ENCODE peak calls at places on chromosomes 13 and 19, in four cellular contexts. One of them, this sample, is unnamed.

GRCh38 chr19:57812201-57812600 is 2.5 kb downstream of the ZNF552 start:
- DNase-seq in H1: no peak
- DNase-seq in A549: no peak
- DNase-seq in K562: no peak
- DNase-seq in this sample: no peak

GRCh38 chr13:44573071-44573470 is 3.1 kb downstream of the TSC22D1 start:
- DNase-seq in H1: no peak
- DNase-seq in A549: no peak
- DNase-seq in K562: peak
- DNase-seq in this sample: no peak

GRCh38 chr19:11064831-11065303 is 24.4 kb upstream of the LDLR start:
- DNase-seq in H1: no peak
- DNase-seq in A549: peak
- DNase-seq in K562: peak
- DNase-seq in this sample: no peak

GRCh38 chr13:73273276-73273675 is 214.5 kb downstream of the KLF5 start:
- DNase-seq in H1: no peak
- DNase-seq in A549: no peak
- DNase-seq in K562: no peak
- DNase-seq in this sample: no peak

GRCh38 chr13:36820222-36820621 is 1.2 kb downstream of the RFXAP start:
- DNase-seq in H1: no peak
- DNase-seq in A549: no peak
- DNase-seq in K562: no peak
- DNase-seq in this sample: no peak

GRCh38 chr13:113086031-113086750 is 19.4 kb upstream of the F7 start:
- DNase-seq in H1: no peak
- DNase-seq in A549: peak
- DNase-seq in K562: peak
- DNase-seq in this sample: no peak

GRCh38 chr19:925912-926594 is at the start of gene ARID3A:
- DNase-seq in H1: no peak
- DNase-seq in A549: peak
- DNase-seq in K562: no peak
- DNase-seq in this sample: no peak

GRCh38 chr13:104015646-104016396 is 949.6 kb upstream of the SLC10A2 start:
- DNase-seq in H1: no peak
- DNase-seq in A549: no peak
- DNase-seq in K562: no peak
- DNase-seq in this sample: no peak

GRCh38 chr13:105587786-105588185 is 947.7 kb downstream of the EFNB2 start:
- DNase-seq in H1: no peak
- DNase-seq in A549: peak
- DNase-seq in K562: no peak
- DNase-seq in this sample: no peak

GRCh38 chr13:32254916-32255743 is 60.0 kb downstream of the ZAR1L start:
- DNase-seq in H1: no peak
- DNase-seq in A549: no peak
- DNase-seq in K562: no peak
- DNase-seq in this sample: peak

GRCh38 chr19:50759886-50760285 is 10.4 kb upstream of the GPR32 start:
- DNase-seq in H1: no peak
- DNase-seq in A549: peak
- DNase-seq in K562: peak
- DNase-seq in this sample: peak

GRCh38 chr19:49854861-49855263 is 3.9 kb downstream of the PTOV1 start:
- DNase-seq in H1: no peak
- DNase-seq in A549: no peak
- DNase-seq in K562: no peak
- DNase-seq in this sample: no peak

GRCh38 chr13:110716235-110716505 is 2.7 kb downstream of the ING1 start:
- DNase-seq in H1: no peak
- DNase-seq in A549: no peak
- DNase-seq in K562: no peak
- DNase-seq in this sample: peak

GRCh38 chr19:54431255-54431838 is 16.1 kb downstream of the TTYH1 start:
- DNase-seq in H1: no peak
- DNase-seq in A549: no peak
- DNase-seq in K562: no peak
- DNase-seq in this sample: no peak

GRCh38 chr13:41188584-41188983 is 5.8 kb downstream of the KBTBD7 start:
- DNase-seq in H1: no peak
- DNase-seq in A549: no peak
- DNase-seq in K562: no peak
- DNase-seq in this sample: no peak

GRCh38 chr13:44313674-44314073 is 60.0 kb upstream of the SERP2 start:
- DNase-seq in H1: no peak
- DNase-seq in A549: peak
- DNase-seq in K562: no peak
- DNase-seq in this sample: no peak

GRCh38 chr19:37817180-37817911 is 38.0 kb upstream of the ZNF573 start:
- DNase-seq in H1: peak
- DNase-seq in A549: no peak
- DNase-seq in K562: peak
- DNase-seq in this sample: no peak

GRCh38 chr19:53424968-53425597 is 6.7 kb upstream of the ZNF761 start:
- DNase-seq in H1: peak
- DNase-seq in A549: no peak
- DNase-seq in K562: peak
- DNase-seq in this sample: peak

GRCh38 chr19:45971260-45971902 is 2.3 kb downstream of the NOVA2 start:
- DNase-seq in H1: no peak
- DNase-seq in A549: no peak
- DNase-seq in K562: no peak
- DNase-seq in this sample: no peak

GRCh38 chr19:49492573-49493411 is 3.4 kb upstream of the RPS11 start:
- DNase-seq in H1: peak
- DNase-seq in A549: no peak
- DNase-seq in K562: peak
- DNase-seq in this sample: peak

GRCh38 chr19:39031368-39032163 is 783 bp downstream of the FBXO27 start:
- DNase-seq in H1: peak
- DNase-seq in A549: peak
- DNase-seq in K562: peak
- DNase-seq in this sample: no peak

GRCh38 chr13:22091222-22091970 is 420.5 kb downstream of the FGF9 start:
- DNase-seq in H1: no peak
- DNase-seq in A549: no peak
- DNase-seq in K562: no peak
- DNase-seq in this sample: no peak

GRCh38 chr19:56309511-56310185 is 5.0 kb downstream of the ZSCAN5A start:
- DNase-seq in H1: peak
- DNase-seq in A549: no peak
- DNase-seq in K562: peak
- DNase-seq in this sample: peak

GRCh38 chr19:52102782-52103181 is 7.2 kb upstream of the ZNF841 start:
- DNase-seq in H1: no peak
- DNase-seq in A549: no peak
- DNase-seq in K562: no peak
- DNase-seq in this sample: no peak

GRCh38 chr19:14325863-14326262 is 55.4 kb upstream of the ADGRE5 start:
- DNase-seq in H1: no peak
- DNase-seq in A549: no peak
- DNase-seq in K562: no peak
- DNase-seq in this sample: no peak

GRCh38 chr13:40387775-40388174 is 278.7 kb downstream of the FOXO1 start:
- DNase-seq in H1: no peak
- DNase-seq in A549: no peak
- DNase-seq in K562: no peak
- DNase-seq in this sample: no peak

GRCh38 chr13:38308736-38309135 is 40.9 kb upstream of the UFM1 start:
- DNase-seq in H1: no peak
- DNase-seq in A549: no peak
- DNase-seq in K562: no peak
- DNase-seq in this sample: no peak

GRCh38 chr19:566403-566802 is 6.0 kb upstream of the BSG start:
- DNase-seq in H1: no peak
- DNase-seq in A549: no peak
- DNase-seq in K562: peak
- DNase-seq in this sample: peak

GRCh38 chr13:74794147-74794546 is 659.9 kb upstream of the KLF12 start:
- DNase-seq in H1: no peak
- DNase-seq in A549: no peak
- DNase-seq in K562: no peak
- DNase-seq in this sample: no peak

GRCh38 chr19:13835791-13836723 is 40.8 kb downstream of the ZSWIM4 start:
- DNase-seq in H1: no peak
- DNase-seq in A549: no peak
- DNase-seq in K562: no peak
- DNase-seq in this sample: no peak

GRCh38 chr19:39126593-39127187 is 1.1 kb downstream of the PAK4 start:
- DNase-seq in H1: no peak
- DNase-seq in A549: peak
- DNase-seq in K562: no peak
- DNase-seq in this sample: peak

GRCh38 chr19:58559275-58560006 is 1.0 kb upstream of the UBE2M start:
- DNase-seq in H1: peak
- DNase-seq in A549: peak
- DNase-seq in K562: peak
- DNase-seq in this sample: peak

GRCh38 chr19:51551673-51552440 is 19.2 kb upstream of the ZNF175 start:
- DNase-seq in H1: no peak
- DNase-seq in A549: no peak
- DNase-seq in K562: no peak
- DNase-seq in this sample: no peak

GRCh38 chr13:40221460-40222201 is 444.8 kb downstream of the FOXO1 start:
- DNase-seq in H1: no peak
- DNase-seq in A549: no peak
- DNase-seq in K562: no peak
- DNase-seq in this sample: peak

GRCh38 chr13:56909896-56910600 is 230.7 kb upstream of the PRR20A start:
- DNase-seq in H1: no peak
- DNase-seq in A549: no peak
- DNase-seq in K562: no peak
- DNase-seq in this sample: no peak

GRCh38 chr13:50127017-50127725 is 111.9 kb downstream of the KCNRG start:
- DNase-seq in H1: peak
- DNase-seq in A549: no peak
- DNase-seq in K562: no peak
- DNase-seq in this sample: no peak

GRCh38 chr13:108917581-108917980 is 288.2 kb downstream of the MYO16 start:
- DNase-seq in H1: no peak
- DNase-seq in A549: no peak
- DNase-seq in K562: no peak
- DNase-seq in this sample: no peak

GRCh38 chr13:93875527-93875926 is 604.0 kb downstream of the DCT start:
- DNase-seq in H1: no peak
- DNase-seq in A549: no peak
- DNase-seq in K562: no peak
- DNase-seq in this sample: no peak

GRCh38 chr19:17466487-17466850 is 3.9 kb upstream of the SLC27A1 start:
- DNase-seq in H1: no peak
- DNase-seq in A549: no peak
- DNase-seq in K562: no peak
- DNase-seq in this sample: no peak

GRCh38 chr13:37835392-37835791 is 34.2 kb downstream of the TRPC4 start:
- DNase-seq in H1: no peak
- DNase-seq in A549: no peak
- DNase-seq in K562: no peak
- DNase-seq in this sample: no peak

GRCh38 chr19:8608858-8609209 is 1.7 kb downstream of the ADAMTS10 start:
- DNase-seq in H1: no peak
- DNase-seq in A549: no peak
- DNase-seq in K562: no peak
- DNase-seq in this sample: no peak

GRCh38 chr19:8611391-8611883 is 922 bp upstream of the ADAMTS10 start:
- DNase-seq in H1: no peak
- DNase-seq in A549: no peak
- DNase-seq in K562: no peak
- DNase-seq in this sample: no peak

GRCh38 chr19:8610928-8611284 is 391 bp upstream of the ADAMTS10 start:
- DNase-seq in H1: no peak
- DNase-seq in A549: no peak
- DNase-seq in K562: no peak
- DNase-seq in this sample: no peak

GRCh38 chr19:8610041-8610927 is at the start of gene ADAMTS10:
- DNase-seq in H1: peak
- DNase-seq in A549: no peak
- DNase-seq in K562: peak
- DNase-seq in this sample: no peak

GRCh38 chr19:8609210-8610040 is 1.1 kb downstream of the ADAMTS10 start:
- DNase-seq in H1: peak
- DNase-seq in A549: peak
- DNase-seq in K562: peak
- DNase-seq in this sample: peak
- TF ChIP-seq PHF8 in H1: no peak
- TF ChIP-seq PHF8 in A549: no peak
- TF ChIP-seq PHF8 in K562: peak
- TF ChIP-seq PHF8 in this sample: peak

DNA sequence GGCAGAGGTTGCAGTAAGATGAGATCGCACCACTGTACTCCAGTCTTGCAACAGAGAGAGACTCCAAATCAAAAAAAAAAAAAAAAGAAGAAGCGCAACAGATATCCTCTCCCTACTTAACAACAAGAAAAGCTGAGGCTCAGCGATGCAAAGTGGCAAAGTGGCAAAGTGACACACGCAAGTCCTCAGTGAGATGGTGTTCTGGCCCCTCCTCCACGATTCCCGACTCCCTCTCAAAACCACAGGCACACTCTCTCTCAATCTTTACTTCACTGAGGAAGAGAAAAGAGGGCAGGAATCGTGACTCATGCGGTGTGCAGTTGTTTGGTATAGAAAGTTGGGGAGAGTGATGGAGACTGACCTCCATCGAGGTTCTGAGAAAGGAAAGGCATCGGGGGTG is 12.6 kb downstream of the FFAR2 start:
- DNase-seq in H1: no peak
- DNase-seq in A549: no peak
- DNase-seq in K562: no peak
- DNase-seq in this sample: no peak
- TF ChIP-seq PHF8 in H1: no peak
- TF ChIP-seq PHF8 in A549: no peak
- TF ChIP-seq PHF8 in K562: no peak
- TF ChIP-seq PHF8 in this sample: no peak

GRCh38 chr19:5934779-5935472 is 20.9 kb downstream of the CAPS start:
- DNase-seq in H1: no peak
- DNase-seq in A549: no peak
- DNase-seq in K562: no peak
- DNase-seq in this sample: no peak
- TF ChIP-seq PHF8 in H1: no peak
- TF ChIP-seq PHF8 in A549: no peak
- TF ChIP-seq PHF8 in K562: no peak
- TF ChIP-seq PHF8 in this sample: no peak

GRCh38 chr19:3966051-3967017 is 4.6 kb downstream of the DAPK3 start:
- DNase-seq in H1: no peak
- DNase-seq in A549: no peak
- DNase-seq in K562: no peak
- DNase-seq in this sample: no peak
- TF ChIP-seq PHF8 in H1: no peak
- TF ChIP-seq PHF8 in A549: no peak
- TF ChIP-seq PHF8 in K562: no peak
- TF ChIP-seq PHF8 in this sample: no peak